ENCODE peak calls at places on chromosomes 4 and X, in four cellular contexts. T, I, K and B are unnamed samples.

GRCh38 chr4:75180790-75181776 is 248.2 kb downstream of the PARM1 start:
- DNase-seq in I (no peak), K (no peak), T (no peak), B (no peak)

GRCh38 chr4:157170321-157170720 is 50.2 kb upstream of the GRIA2 start:
- DNase-seq in T (no peak), I (no peak), K (no peak), B (no peak)

GRCh38 chr4:87657525-87657924 is 7.4 kb downstream of the DMP1 start:
- DNase-seq in I (no peak), T (no peak), K (no peak), B (no peak)

GRCh38 chr4:2843909-2844584 is 403 bp downstream of the ADD1 start:
- DNase-seq in I (no peak), K (no peak), T (no peak), B (no peak)

GRCh38 chr4:8582016-8582415 is 1.8 kb downstream of the GPR78 start:
- DNase-seq in K (no peak), I (no peak), T (no peak), B (no peak)

GRCh38 chr4:185282968-185283367 is 73.6 kb downstream of the SNX25 start:
- DNase-seq in K (no peak), I (no peak), T (no peak), B (no peak)

GRCh38 chr4:16026155-16026761 is 57.6 kb downstream of the PROM1 start:
- DNase-seq in K (peak; percentile 24), T (peak; percentile 25), I (no peak), B (peak; percentile 21)

GRCh38 chrX:11750051-11750450 is 8.0 kb upstream of the MSL3 start:
- DNase-seq in T (no peak), K (no peak), I (no peak), B (no peak)

GRCh38 chrX:151153086-151153485 is 23.3 kb upstream of the GPR50 start:
- DNase-seq in T (peak; percentile 13), K (peak; percentile 15), I (no peak), B (no peak)

GRCh38 chr4:67531349-67531748 is 14.0 kb downstream of the CENPC start:
- DNase-seq in K (no peak), T (no peak), I (no peak), B (no peak)

GRCh38 chr4:6925357-6925836 is 15.8 kb downstream of the TBC1D14 start:
- DNase-seq in K (no peak), I (no peak), T (no peak), B (no peak)